ENCODE peak calls at places on chromosome 3, in seven cellular contexts. Y is H9, D is GM13977, S is uterus, W is choroid plexus epithelial cell, P is cardiac fibroblast, J is glutamatergic neuron. Q is an unnamed sample.

GRCh38 chr3:172038823-172039222 is 555 bp upstream of the FNDC3B start:
- DNase-seq in Y (peak), D (no peak), S (peak), W (peak), P (peak), J (no peak), Q (no peak)

GRCh38 chr3:17302774-17303173 is 418.0 kb downstream of the PLCL2 start:
- DNase-seq in Y (no peak), D (no peak), S (no peak), W (peak), P (peak), J (no peak), Q (no peak)

GRCh38 chr3:37514055-37514665 is 339.8 kb upstream of the LRRFIP2 start:
- DNase-seq in Y (no peak), D (no peak), S (no peak), W (no peak), P (no peak), J (no peak), Q (no peak)

GRCh38 chr3:74631341-74631740 is 16.9 kb upstream of the CNTN3 start:
- DNase-seq in Y (no peak), D (no peak), S (no peak), W (peak), P (peak), J (no peak), Q (no peak)

GRCh38 chr3:34159613-34160420 is 361.4 kb downstream of the PDCD6IP start:
- DNase-seq in Y (no peak), D (no peak), S (no peak), W (no peak), P (no peak), J (no peak), Q (no peak)

GRCh38 chr3:112894258-112894657 is 47.6 kb upstream of the CD200R1L start:
- DNase-seq in Y (peak), D (no peak), S (no peak), W (peak), P (peak), J (no peak), Q (no peak)

GRCh38 chr3:197407526-197407925 is 109.1 kb upstream of the DLG1 start:
- DNase-seq in Y (no peak), D (no peak), S (no peak), W (no peak), P (no peak), J (no peak), Q (no peak)

GRCh38 chr3:16084887-16085286 is 89.6 kb upstream of the GALNT15 start:
- DNase-seq in Y (no peak), D (no peak), S (no peak), W (peak), P (peak), J (no peak), Q (no peak)

GRCh38 chr3:181696641-181697230 is 15.0 kb upstream of the SOX2 start:
- DNase-seq in Y (no peak), D (no peak), S (no peak), W (no peak), P (no peak), J (no peak), Q (no peak)

DNA sequence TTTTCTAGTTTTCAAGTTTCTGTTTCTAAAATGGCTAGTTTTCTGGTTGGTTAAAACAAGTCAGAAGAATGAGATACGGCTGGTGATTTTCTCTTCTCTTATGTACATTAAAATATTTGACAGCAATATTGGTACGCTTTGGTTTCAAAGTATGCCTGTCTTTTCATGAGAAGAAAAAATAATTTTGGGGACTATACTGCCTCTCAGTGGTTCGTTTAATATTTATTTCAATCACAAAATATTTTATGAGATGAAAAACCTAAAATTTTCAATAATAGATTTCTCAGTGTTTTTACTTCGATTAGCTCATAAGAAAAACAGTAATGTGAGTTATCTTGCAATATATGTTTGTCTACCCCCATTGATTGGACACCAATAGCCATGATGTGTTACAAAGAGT is 72.8 kb upstream of the AADACL2 start:
- DNase-seq in Y (no peak), D (no peak), S (no peak), W (peak), P (peak), J (no peak), Q (no peak)
- TF ChIP-seq CTCF in Y (no peak), D (no peak), S (no peak), W (peak), P (no peak), J (no peak), Q (no peak)

GRCh38 chr3:62827550-62827949 is 47.7 kb downstream of the CADPS start:
- DNase-seq in Y (no peak), D (no peak), S (no peak), W (no peak), P (no peak), J (no peak), Q (no peak)

GRCh38 chr3:62837145-62837787 is 38.0 kb downstream of the CADPS start:
- DNase-seq in Y (no peak), D (no peak), S (no peak), W (no peak), P (no peak), J (no peak), Q (no peak)

GRCh38 chr3:62835594-62836236 is 39.5 kb downstream of the CADPS start:
- DNase-seq in Y (no peak), D (no peak), S (no peak), W (no peak), P (no peak), J (no peak), Q (no peak)

GRCh38 chr3:62832569-62832968 is 42.6 kb downstream of the CADPS start:
- DNase-seq in Y (no peak), D (no peak), S (no peak), W (no peak), P (no peak), J (no peak), Q (no peak)

DNA sequence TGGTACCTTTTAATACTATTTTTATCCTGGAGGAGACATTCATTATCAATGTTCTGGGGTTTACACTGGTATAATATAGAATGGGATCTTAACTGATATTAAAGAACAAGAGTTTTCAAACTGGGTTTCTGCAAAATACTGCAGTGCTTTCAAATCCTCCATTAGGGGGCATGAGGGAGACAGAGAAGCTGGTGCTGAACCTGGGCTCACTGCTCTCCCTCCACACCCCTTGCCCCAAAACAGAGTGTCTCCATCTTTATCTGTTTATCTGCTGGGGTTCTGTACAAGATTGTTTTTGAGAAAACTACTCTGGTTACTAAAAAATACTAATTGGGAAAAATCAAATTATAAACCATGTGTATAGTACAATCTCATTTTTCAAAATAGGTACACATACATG is 41.7 kb downstream of the CADPS start:
- DNase-seq in Y (no peak), D (no peak), S (no peak), W (peak), P (peak), J (no peak), Q (no peak)
- TF ChIP-seq CTCF in Y (peak), D (peak), S (no peak), W (peak), P (peak), J (no peak), Q (no peak)

GRCh38 chr3:157354254-157354653 is 82.4 kb upstream of the PTX3 start:
- DNase-seq in Y (no peak), D (no peak), S (no peak), W (no peak), P (no peak), J (no peak), Q (no peak)

GRCh38 chr3:157353657-157354056 is 83.0 kb upstream of the PTX3 start:
- DNase-seq in Y (no peak), D (no peak), S (no peak), W (no peak), P (peak), J (no peak), Q (no peak)

GRCh38 chr3:157355276-157355675 is 81.4 kb upstream of the PTX3 start:
- DNase-seq in Y (no peak), D (no peak), S (no peak), W (no peak), P (no peak), J (no peak), Q (no peak)

GRCh38 chr3:157354722-157355121 is 81.9 kb upstream of the PTX3 start:
- DNase-seq in Y (no peak), D (peak), S (no peak), W (peak), P (peak), J (no peak), Q (no peak)

DNA sequence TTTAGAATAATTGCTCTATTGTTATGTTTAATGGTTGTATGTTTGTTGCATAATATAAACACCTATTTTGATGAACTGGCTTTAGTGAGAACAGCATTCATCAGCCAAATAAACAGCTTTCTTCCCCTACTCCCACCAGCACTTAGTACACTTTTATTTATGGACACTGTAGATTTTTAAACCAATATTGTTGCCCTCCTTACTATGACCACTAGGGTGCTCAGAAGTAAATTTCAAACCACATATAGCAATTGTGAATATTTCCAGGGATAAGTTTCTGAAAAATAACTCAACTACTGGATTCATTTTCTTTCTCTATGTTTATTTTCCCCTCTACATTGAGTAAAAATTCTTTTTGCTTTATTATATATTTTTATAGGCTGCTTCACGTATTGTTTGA is 84.7 kb upstream of the PTX3 start:
- DNase-seq in Y (no peak), D (no peak), S (no peak), W (no peak), P (peak), J (no peak), Q (no peak)
- TF ChIP-seq CTCF in Y (peak), D (no peak), S (no peak), W (no peak), P (peak), J (peak), Q (no peak)

GRCh38 chr3:147383617-147384016 is 22.7 kb downstream of the ZIC4 start:
- DNase-seq in Y (peak), D (no peak), S (no peak), W (peak), P (no peak), J (no peak), Q (no peak)
- TF ChIP-seq CTCF in Y (peak), D (no peak), S (no peak), W (peak), P (no peak), J (no peak), Q (no peak)

DNA sequence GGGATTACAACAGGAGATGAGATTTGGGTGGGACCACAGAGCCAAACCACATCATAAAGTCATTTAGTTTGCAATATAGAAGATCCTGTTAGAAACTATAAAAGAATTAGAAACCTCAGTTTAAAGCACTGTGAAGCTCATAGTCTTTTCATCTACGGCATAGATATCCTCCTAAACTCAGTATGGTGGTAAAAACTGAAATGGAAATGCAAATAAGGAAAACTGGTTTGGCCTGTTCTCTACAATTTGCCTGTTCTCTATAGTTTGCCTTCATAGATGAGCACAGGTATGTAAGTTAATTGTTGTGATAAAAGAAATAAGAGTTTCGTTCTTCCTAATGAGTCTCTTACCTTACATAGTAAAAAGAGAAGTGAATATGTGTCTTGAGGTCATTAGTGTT is 331.6 kb upstream of the ARL6 start:
- DNase-seq in Y (no peak), D (no peak), S (no peak), W (no peak), P (no peak), J (no peak), Q (no peak)
- TF ChIP-seq CTCF in Y (no peak), D (no peak), S (no peak), W (no peak), P (no peak), J (no peak), Q (no peak)

GRCh38 chr3:51975857-51976549 is 1.1 kb downstream of the ABHD14A start:
- DNase-seq in Y (peak), D (no peak), S (peak), W (peak), P (peak), J (peak), Q (peak)
- TF ChIP-seq CTCF in Y (no peak), D (peak), S (no peak), W (peak), P (no peak), J (no peak), Q (no peak)

Q was measured in lower leg skin.